ENCODE peak calls at places on chromosome 12, in nine cellular contexts. E, H, X, I, R, T, G, S and O are unnamed samples.

GRCh38 chr12:18601962-18602361 is 135.8 kb downstream of the PLCZ1 start:
- DNase-seq in E (no peak), G (no peak), I (no peak), T (no peak), H (peak; percentile 42), R (no peak), X (no peak), S (no peak), O (no peak)

GRCh38 chr12:4664111-4664510 is 15.2 kb downstream of the NDUFA9 start:
- DNase-seq in G (no peak), E (no peak), X (no peak), I (no peak), S (peak; percentile 83), T (no peak), H (no peak), R (no peak), O (peak; percentile 79)

GRCh38 chr12:124509676-124510300 is 57.6 kb downstream of the NCOR2 start:
- DNase-seq in S (peak; percentile 73), T (no peak), R (peak; percentile 67), H (no peak), I (no peak), X (peak; percentile 53), G (peak; percentile 81), E (peak; percentile 74), O (peak; percentile 86)

GRCh38 chr12:66188584-66189475 is at the start of gene IRAK3:
- DNase-seq in R (peak; percentile 83), E (peak; percentile 90), X (peak; percentile 70), S (peak; percentile 67), T (no peak), G (peak; percentile 78), I (peak; percentile 84), H (peak; percentile 86), O (peak; percentile 22)

GRCh38 chr12:53098354-53098981 is 1.0 kb downstream of the IGFBP6 start:
- DNase-seq in G (no peak), R (no peak), H (peak; percentile 70), I (peak; percentile 47), T (peak; percentile 41), S (peak; percentile 89), X (peak; percentile 34), E (peak; percentile 80), O (peak; percentile 82)

GRCh38 chr12:123097521-123098084 is 53.3 kb downstream of the PITPNM2 start:
- DNase-seq in X (peak; percentile 45), G (peak; percentile 15), E (peak; percentile 39), I (peak; percentile 80), T (no peak), S (no peak), H (no peak), R (peak; percentile 92), O (no peak)

GRCh38 chr12:2244013-2244861 is 191.4 kb downstream of the CACNA1C start:
- DNase-seq in T (peak; percentile 2), E (no peak), S (peak; percentile 93), X (no peak), G (no peak), R (peak; percentile 28), H (peak; percentile 95), I (peak; percentile 52), O (peak; percentile 99)

GRCh38 chr12:58176296-58176869 is 235.0 kb downstream of the ATP23 start:
- DNase-seq in I (peak; percentile 20), S (peak; percentile 40), G (no peak), H (peak; percentile 93), T (peak; percentile 19), X (peak; percentile 45), E (no peak), R (peak; percentile 49), O (peak; percentile 33)

GRCh38 chr12:54936736-54937135 is 47.8 kb downstream of the TESPA1 start:
- DNase-seq in H (no peak), S (peak; percentile 26), X (no peak), R (no peak), I (no peak), T (no peak), E (no peak), G (no peak), O (no peak)

GRCh38 chr12:38159092-38159551 is 157.5 kb upstream of the ALG10B start:
- DNase-seq in I (no peak), T (no peak), R (no peak), H (no peak), S (no peak), G (no peak), E (no peak), X (no peak), O (no peak)

GRCh38 chr12:45122776-45123380 is 72.0 kb upstream of the DBX2 start:
- DNase-seq in S (peak; percentile 66), G (no peak), R (no peak), I (no peak), X (no peak), H (peak; percentile 63), E (no peak), T (peak; percentile 39), O (peak; percentile 35)

GRCh38 chr12:107762874-107763273 is 1.9 kb upstream of the PRDM4 start:
- DNase-seq in I (no peak), R (no peak), H (no peak), S (no peak), T (no peak), E (no peak), X (no peak), G (no peak), O (no peak)

GRCh38 chr12:107759410-107759809 is 1.5 kb downstream of the PRDM4 start:
- DNase-seq in T (peak; percentile 47), X (peak; percentile 81), S (peak; percentile 93), I (no peak), E (no peak), H (no peak), R (no peak), G (no peak), O (peak; percentile 89)

GRCh38 chr12:107761502-107761904 is 566 bp upstream of the PRDM4 start:
- DNase-seq in G (no peak), T (no peak), E (no peak), H (peak; percentile 75), R (no peak), I (no peak), X (no peak), S (no peak), O (no peak)

GRCh38 chr12:107760207-107760816 is 625 bp downstream of the PRDM4 start:
- DNase-seq in I (peak; percentile 16), S (no peak), X (peak; percentile 56), E (peak; percentile 34), R (peak; percentile 33), H (peak; percentile 82), G (no peak), T (no peak), O (no peak)

GRCh38 chr12:107760817-107761501 is at the start of gene PRDM4:
- DNase-seq in T (peak; percentile 80), X (peak; percentile 91), E (peak; percentile 93), S (peak; percentile 89), H (peak; percentile 99), I (peak; percentile 94), R (peak; percentile 94), G (peak; percentile 83), O (peak; percentile 94)
- TF ChIP-seq CTCF in T (no peak), X (no peak), E (peak; percentile 26), S (no peak), H (peak; percentile 61), I (peak; percentile 66), R (peak; percentile 19), G (peak; percentile 46), O (no peak)

GRCh38 chr12:51424094-51424661 is 453 bp upstream of the SLC4A8 start:
- DNase-seq in I (no peak), H (no peak), G (no peak), S (peak; percentile 4), R (no peak), X (no peak), E (no peak), T (no peak), O (no peak)
- H3K4me3 ChIP-seq in I (no peak overlapping the region), H (peak overlapping the region; percentile 71), G (no peak overlapping the region), S (no peak overlapping the region), R (no peak overlapping the region), X (peak overlapping the region; percentile 63), E (peak overlapping the region; percentile 66), T (peak overlapping the region; percentile 51), O (peak overlapping the region; percentile 74)

GRCh38 chr12:7907009-7907408 is 29.0 kb downstream of the SLC2A3 start:
- DNase-seq in X (peak; percentile 64), T (peak; percentile 56), H (peak; percentile 96), G (no peak), S (peak; percentile 64), I (no peak), R (peak; percentile 72), E (no peak), O (peak; percentile 55)
- TF ChIP-seq CTCF in X (peak; percentile 14), T (peak; percentile 59), H (peak; percentile 90), G (no peak), S (peak; percentile 53), I (no peak), R (peak; percentile 39), E (no peak), O (peak; percentile 51)

DNA sequence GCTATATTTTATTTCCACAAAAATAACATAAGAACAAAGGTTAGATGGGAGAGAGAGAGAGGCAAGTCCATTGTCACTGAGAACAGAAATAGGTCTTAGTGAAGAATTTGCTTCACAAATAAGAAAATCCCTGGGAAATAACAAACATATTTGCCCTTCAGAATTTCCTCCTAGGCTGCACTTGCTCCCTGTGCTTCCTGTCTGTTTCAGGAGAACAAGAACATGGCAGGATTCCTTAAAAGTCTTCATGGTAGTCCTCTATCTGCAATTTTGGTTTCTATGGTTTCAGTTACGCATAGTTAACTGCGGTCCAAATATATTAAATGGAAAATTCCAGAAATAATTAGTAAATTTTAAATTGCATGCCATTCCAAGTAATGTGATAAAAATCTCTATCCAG is 34.1 kb downstream of the SENP1 start:
- DNase-seq in I (no peak), E (no peak), S (no peak), T (no peak), X (no peak), R (no peak), G (no peak), H (no peak), O (no peak)
- H3K4me3 ChIP-seq in I (no peak overlapping the region), E (no peak overlapping the region), S (no peak overlapping the region), T (no peak overlapping the region), X (no peak overlapping the region), R (no peak overlapping the region), G (no peak overlapping the region), H (no peak overlapping the region), O (no peak overlapping the region)